ENCODE peak calls at places on chromosomes 11 and 22, in seven cellular contexts. One of them, this sample, is unnamed.

GRCh38 chr22:44975444-44976262 is 34.2 kb downstream of the PHF21B start:
- DNase-seq in GM23338: peak
- DNase-seq in fibroblast of lung: peak
- DNase-seq in left lung: peak
- DNase-seq in cardiac fibroblast: peak
- DNase-seq in AG10803: peak
- DNase-seq in CD8-positive, alpha-beta T cell: peak
- DNase-seq in this sample: peak

GRCh38 chr11:72561856-72562255 is 112.4 kb downstream of the PDE2A start:
- DNase-seq in CD8-positive, alpha-beta T cell: no peak
- DNase-seq in left lung: no peak
- DNase-seq in AG10803: no peak
- DNase-seq in GM23338: no peak
- DNase-seq in fibroblast of lung: no peak
- DNase-seq in cardiac fibroblast: peak
- DNase-seq in this sample: no peak

GRCh38 chr11:16252373-16252772 is 104.0 kb downstream of the SOX6 start:
- DNase-seq in CD8-positive, alpha-beta T cell: no peak
- DNase-seq in left lung: no peak
- DNase-seq in GM23338: peak
- DNase-seq in cardiac fibroblast: peak
- DNase-seq in fibroblast of lung: peak
- DNase-seq in AG10803: peak
- DNase-seq in this sample: no peak

GRCh38 chr11:61766353-61766841 is 14.0 kb downstream of the MYRF start:
- DNase-seq in GM23338: no peak
- DNase-seq in fibroblast of lung: peak
- DNase-seq in AG10803: no peak
- DNase-seq in cardiac fibroblast: no peak
- DNase-seq in left lung: no peak
- DNase-seq in CD8-positive, alpha-beta T cell: no peak
- DNase-seq in this sample: no peak

GRCh38 chr11:126426820-126427749 is 71.6 kb downstream of the ST3GAL4 start:
- DNase-seq in CD8-positive, alpha-beta T cell: no peak
- DNase-seq in cardiac fibroblast: no peak
- DNase-seq in GM23338: no peak
- DNase-seq in AG10803: no peak
- DNase-seq in left lung: no peak
- DNase-seq in fibroblast of lung: no peak
- DNase-seq in this sample: no peak

GRCh38 chr11:28461338-28461737 is 353.1 kb downstream of the METTL15 start:
- DNase-seq in fibroblast of lung: peak
- DNase-seq in CD8-positive, alpha-beta T cell: no peak
- DNase-seq in GM23338: no peak
- DNase-seq in left lung: no peak
- DNase-seq in cardiac fibroblast: peak
- DNase-seq in AG10803: peak
- DNase-seq in this sample: no peak

GRCh38 chr11:76589945-76590630 is 80.5 kb downstream of the LRRC32 start:
- DNase-seq in GM23338: no peak
- DNase-seq in left lung: no peak
- DNase-seq in AG10803: no peak
- DNase-seq in CD8-positive, alpha-beta T cell: no peak
- DNase-seq in fibroblast of lung: no peak
- DNase-seq in cardiac fibroblast: no peak
- DNase-seq in this sample: no peak

GRCh38 chr11:73325036-73325981 is 17.2 kb downstream of the ARHGEF17 start:
- DNase-seq in CD8-positive, alpha-beta T cell: no peak
- DNase-seq in fibroblast of lung: peak
- DNase-seq in cardiac fibroblast: peak
- DNase-seq in GM23338: no peak
- DNase-seq in AG10803: peak
- DNase-seq in left lung: no peak
- DNase-seq in this sample: no peak

GRCh38 chr22:26734339-26735018 is 77.1 kb downstream of the MIAT start:
- DNase-seq in fibroblast of lung: no peak
- DNase-seq in cardiac fibroblast: no peak
- DNase-seq in GM23338: no peak
- DNase-seq in CD8-positive, alpha-beta T cell: no peak
- DNase-seq in AG10803: no peak
- DNase-seq in left lung: no peak
- DNase-seq in this sample: no peak

GRCh38 chr22:39290724-39291161 is 28.7 kb downstream of the RPL3 start:
- DNase-seq in GM23338: no peak
- DNase-seq in AG10803: no peak
- DNase-seq in CD8-positive, alpha-beta T cell: no peak
- DNase-seq in fibroblast of lung: peak
- DNase-seq in cardiac fibroblast: peak
- DNase-seq in left lung: peak
- DNase-seq in this sample: no peak

GRCh38 chr11:36672815-36673450 is 74.9 kb upstream of the RAG2 start:
- DNase-seq in left lung: no peak
- DNase-seq in cardiac fibroblast: peak
- DNase-seq in GM23338: peak
- DNase-seq in fibroblast of lung: peak
- DNase-seq in CD8-positive, alpha-beta T cell: no peak
- DNase-seq in AG10803: peak
- DNase-seq in this sample: no peak

GRCh38 chr11:67581469-67581868 is 2.1 kb upstream of the GSTP1 start:
- DNase-seq in AG10803: no peak
- DNase-seq in fibroblast of lung: no peak
- DNase-seq in left lung: no peak
- DNase-seq in CD8-positive, alpha-beta T cell: no peak
- DNase-seq in cardiac fibroblast: no peak
- DNase-seq in GM23338: peak
- DNase-seq in this sample: peak

GRCh38 chr11:115360186-115360824 is 143.9 kb downstream of the CADM1 start:
- DNase-seq in CD8-positive, alpha-beta T cell: no peak
- DNase-seq in fibroblast of lung: peak
- DNase-seq in AG10803: no peak
- DNase-seq in cardiac fibroblast: no peak
- DNase-seq in left lung: no peak
- DNase-seq in GM23338: no peak
- DNase-seq in this sample: no peak
- TF ChIP-seq CTCF in CD8-positive, alpha-beta T cell: no peak
- TF ChIP-seq CTCF in fibroblast of lung: peak
- TF ChIP-seq CTCF in AG10803: no peak
- TF ChIP-seq CTCF in cardiac fibroblast: no peak
- TF ChIP-seq CTCF in left lung: no peak
- TF ChIP-seq CTCF in GM23338: no peak
- TF ChIP-seq CTCF in this sample: peak

GRCh38 chr11:40722179-40722795 is 737.2 kb downstream of the LRRC4C start:
- DNase-seq in AG10803: peak
- DNase-seq in cardiac fibroblast: peak
- DNase-seq in left lung: no peak
- DNase-seq in CD8-positive, alpha-beta T cell: no peak
- DNase-seq in GM23338: peak
- DNase-seq in fibroblast of lung: peak
- DNase-seq in this sample: peak
- TF ChIP-seq CTCF in AG10803: peak
- TF ChIP-seq CTCF in cardiac fibroblast: peak
- TF ChIP-seq CTCF in left lung: peak
- TF ChIP-seq CTCF in CD8-positive, alpha-beta T cell: no peak
- TF ChIP-seq CTCF in GM23338: peak
- TF ChIP-seq CTCF in fibroblast of lung: peak
- TF ChIP-seq CTCF in this sample: peak

GRCh38 chr11:1299621-1300020 is 9.8 kb downstream of the TOLLIP start:
- DNase-seq in GM23338: peak
- DNase-seq in fibroblast of lung: no peak
- DNase-seq in CD8-positive, alpha-beta T cell: no peak
- DNase-seq in cardiac fibroblast: no peak
- DNase-seq in left lung: peak
- DNase-seq in AG10803: no peak
- DNase-seq in this sample: peak
- TF ChIP-seq CTCF in GM23338: no peak
- TF ChIP-seq CTCF in fibroblast of lung: no peak
- TF ChIP-seq CTCF in CD8-positive, alpha-beta T cell: no peak
- TF ChIP-seq CTCF in cardiac fibroblast: no peak
- TF ChIP-seq CTCF in left lung: no peak
- TF ChIP-seq CTCF in AG10803: no peak
- TF ChIP-seq CTCF in this sample: no peak

GRCh38 chr11:32374261-32374711 is 61.1 kb downstream of the WT1 start:
- DNase-seq in GM23338: peak
- DNase-seq in fibroblast of lung: peak
- DNase-seq in AG10803: peak
- DNase-seq in cardiac fibroblast: peak
- DNase-seq in left lung: no peak
- DNase-seq in CD8-positive, alpha-beta T cell: no peak
- DNase-seq in this sample: no peak
- TF ChIP-seq CTCF in GM23338: peak
- TF ChIP-seq CTCF in fibroblast of lung: peak
- TF ChIP-seq CTCF in AG10803: peak
- TF ChIP-seq CTCF in cardiac fibroblast: peak
- TF ChIP-seq CTCF in left lung: peak
- TF ChIP-seq CTCF in CD8-positive, alpha-beta T cell: no peak
- TF ChIP-seq CTCF in this sample: peak

DNA sequence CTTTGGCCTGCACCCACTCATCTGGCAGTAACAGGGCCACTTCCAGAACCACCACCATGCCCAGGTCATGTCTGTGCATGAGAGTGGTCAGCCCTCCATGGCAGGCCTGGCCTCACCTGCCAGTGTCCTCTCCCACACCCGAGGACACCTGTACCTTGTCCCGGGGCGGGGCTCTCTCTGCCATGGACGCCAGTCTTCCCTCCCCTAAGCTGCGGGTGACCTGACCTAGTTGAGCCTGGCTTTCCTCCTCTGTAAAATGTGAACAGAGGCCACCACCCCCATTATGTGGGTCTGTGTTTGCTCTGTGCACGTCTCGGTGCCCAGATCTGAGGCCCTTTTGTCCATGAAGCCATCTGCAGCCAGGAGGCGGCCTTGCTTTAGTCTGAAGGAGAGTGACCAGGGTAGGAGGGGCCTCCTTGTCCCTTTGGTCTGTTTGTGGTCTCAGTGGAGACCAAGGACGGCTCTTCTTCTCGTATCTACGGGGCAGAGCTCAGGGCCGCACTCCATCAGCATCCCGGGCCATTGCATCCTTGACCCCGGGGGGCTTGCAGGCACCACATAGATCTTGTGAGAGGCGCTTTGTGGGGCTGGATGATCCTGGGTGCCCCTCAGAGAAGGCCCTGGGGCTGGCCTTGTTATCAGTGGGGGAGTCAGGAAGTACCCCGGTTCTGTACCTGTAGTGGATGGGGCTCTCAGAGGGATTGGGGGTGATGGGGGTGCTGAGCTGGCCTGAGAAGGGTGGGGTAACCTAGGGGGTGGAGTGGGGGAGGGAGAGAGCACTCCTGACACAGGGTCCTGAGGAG is 121.6 kb downstream of the KCNQ1 start:
- DNase-seq in GM23338: no peak
- DNase-seq in AG10803: no peak
- DNase-seq in fibroblast of lung: peak
- DNase-seq in CD8-positive, alpha-beta T cell: no peak
- DNase-seq in cardiac fibroblast: peak
- DNase-seq in left lung: peak
- DNase-seq in this sample: no peak
- TF ChIP-seq CTCF in GM23338: peak
- TF ChIP-seq CTCF in AG10803: no peak
- TF ChIP-seq CTCF in fibroblast of lung: no peak
- TF ChIP-seq CTCF in CD8-positive, alpha-beta T cell: no peak
- TF ChIP-seq CTCF in cardiac fibroblast: no peak
- TF ChIP-seq CTCF in left lung: no peak
- TF ChIP-seq CTCF in this sample: no peak

GRCh38 chr11:132123449-132123848 is 753.0 kb downstream of the NTM start:
- DNase-seq in CD8-positive, alpha-beta T cell: no peak
- DNase-seq in GM23338: peak
- DNase-seq in AG10803: no peak
- DNase-seq in fibroblast of lung: no peak
- DNase-seq in cardiac fibroblast: no peak
- DNase-seq in left lung: no peak
- DNase-seq in this sample: no peak

GRCh38 chr11:132125855-132126841 is 755.7 kb downstream of the NTM start:
- DNase-seq in left lung: no peak
- DNase-seq in GM23338: peak
- DNase-seq in fibroblast of lung: peak
- DNase-seq in AG10803: peak
- DNase-seq in CD8-positive, alpha-beta T cell: no peak
- DNase-seq in cardiac fibroblast: peak
- DNase-seq in this sample: no peak

GRCh38 chr11:132131051-132131450 is 760.6 kb downstream of the NTM start:
- DNase-seq in CD8-positive, alpha-beta T cell: no peak
- DNase-seq in GM23338: no peak
- DNase-seq in left lung: no peak
- DNase-seq in AG10803: no peak
- DNase-seq in cardiac fibroblast: no peak
- DNase-seq in fibroblast of lung: no peak
- DNase-seq in this sample: no peak

GRCh38 chr11:132123854-132124835 is 753.7 kb downstream of the NTM start:
- DNase-seq in cardiac fibroblast: no peak
- DNase-seq in CD8-positive, alpha-beta T cell: no peak
- DNase-seq in AG10803: no peak
- DNase-seq in left lung: no peak
- DNase-seq in fibroblast of lung: no peak
- DNase-seq in GM23338: peak
- DNase-seq in this sample: no peak

GRCh38 chr11:132126973-132127900 is 756.8 kb downstream of the NTM start:
- DNase-seq in left lung: no peak
- DNase-seq in AG10803: peak
- DNase-seq in fibroblast of lung: peak
- DNase-seq in GM23338: peak
- DNase-seq in cardiac fibroblast: peak
- DNase-seq in CD8-positive, alpha-beta T cell: no peak
- DNase-seq in this sample: no peak
- TF ChIP-seq CTCF in left lung: peak
- TF ChIP-seq CTCF in AG10803: peak
- TF ChIP-seq CTCF in fibroblast of lung: peak
- TF ChIP-seq CTCF in GM23338: peak
- TF ChIP-seq CTCF in cardiac fibroblast: peak
- TF ChIP-seq CTCF in CD8-positive, alpha-beta T cell: peak
- TF ChIP-seq CTCF in this sample: peak

GRCh38 chr22:31872209-31872608 is 72.1 kb upstream of the YWHAH start:
- DNase-seq in left lung: no peak
- DNase-seq in GM23338: peak
- DNase-seq in fibroblast of lung: no peak
- DNase-seq in CD8-positive, alpha-beta T cell: no peak
- DNase-seq in AG10803: no peak
- DNase-seq in cardiac fibroblast: peak
- DNase-seq in this sample: no peak
- TF ChIP-seq CTCF in left lung: no peak
- TF ChIP-seq CTCF in GM23338: peak
- TF ChIP-seq CTCF in fibroblast of lung: peak
- TF ChIP-seq CTCF in CD8-positive, alpha-beta T cell: no peak
- TF ChIP-seq CTCF in AG10803: no peak
- TF ChIP-seq CTCF in cardiac fibroblast: no peak
- TF ChIP-seq CTCF in this sample: no peak

DNA sequence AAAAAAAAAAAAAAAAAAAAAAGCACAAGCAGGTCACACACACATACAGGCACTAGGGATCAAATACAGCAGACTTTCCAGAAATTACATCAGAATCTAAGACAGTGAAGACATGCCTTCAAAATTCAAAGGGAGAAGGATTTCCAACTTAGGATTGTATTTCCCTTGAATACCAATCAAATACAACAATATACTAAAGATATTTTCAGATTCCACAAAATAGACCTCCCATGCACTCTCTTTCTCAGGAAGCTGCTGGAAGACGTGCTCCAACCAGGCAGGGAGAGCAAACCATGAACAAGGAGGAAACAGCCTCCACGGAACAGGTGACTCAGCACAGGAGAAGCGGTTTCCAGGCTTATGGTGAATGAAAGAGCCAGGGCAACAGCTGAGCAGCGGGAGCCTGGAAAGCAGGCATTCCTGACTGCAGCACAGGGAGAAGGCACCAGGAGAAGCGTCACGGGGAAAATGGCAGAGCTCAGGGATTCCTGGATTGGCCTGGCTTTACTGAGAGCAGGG is 32.0 kb downstream of the TMEM184B start:
- DNase-seq in CD8-positive, alpha-beta T cell: no peak
- DNase-seq in AG10803: peak
- DNase-seq in fibroblast of lung: peak
- DNase-seq in cardiac fibroblast: peak
- DNase-seq in GM23338: peak
- DNase-seq in left lung: no peak
- DNase-seq in this sample: no peak
- TF ChIP-seq CTCF in CD8-positive, alpha-beta T cell: no peak
- TF ChIP-seq CTCF in AG10803: no peak
- TF ChIP-seq CTCF in fibroblast of lung: no peak
- TF ChIP-seq CTCF in cardiac fibroblast: no peak
- TF ChIP-seq CTCF in GM23338: no peak
- TF ChIP-seq CTCF in left lung: no peak
- TF ChIP-seq CTCF in this sample: no peak

This sample was measured in progenitor cell of endocrine pancreas.